ENCODE peak calls at places on chromosomes 16 and 17, in ten cellular contexts. O is lower leg skin, L is BE2C, W is astrocyte of the spinal cord, F is heart left ventricle, E is thoracic aorta, Q is pancreas, N is brain microvascular endothelial cell, Y is bronchial epithelial cell, V is HFF-Myc. J is an unnamed sample.

GRCh38 chr17:50339381-50339780 is 6.5 kb upstream of the XYLT2 start:
- DNase-seq in O (no peak), L (no peak), W (no peak), F (no peak), E (no peak), Q (no peak), N (no peak), Y (no peak), V (no peak), J (no peak)

GRCh38 chr17:72349508-72350472 is 229.0 kb downstream of the SOX9 start:
- DNase-seq in O (no peak), L (peak), W (no peak), F (no peak), E (no peak), Q (peak), N (no peak), Y (peak), V (no peak), J (no peak)

GRCh38 chr16:57870753-57871454 is 68.6 kb upstream of the KIFC3 start:
- DNase-seq in O (no peak), L (no peak), W (no peak), F (no peak), E (no peak), Q (no peak), N (no peak), Y (peak), V (no peak), J (no peak)

GRCh38 chr17:39663688-39664580 is 1.2 kb upstream of the TCAP start:
- DNase-seq in O (no peak), L (peak), W (no peak), F (peak), E (no peak), Q (no peak), N (no peak), Y (no peak), V (no peak), J (no peak)

GRCh38 chr17:41360291-41360995 is 9.2 kb downstream of the KRT33B start:
- DNase-seq in O (no peak), L (no peak), W (peak), F (no peak), E (no peak), Q (no peak), N (peak), Y (peak), V (no peak), J (no peak)

GRCh38 chr17:27895110-27895895 is 2.1 kb upstream of the LYRM9 start:
- DNase-seq in O (no peak), L (no peak), W (no peak), F (no peak), E (no peak), Q (no peak), N (no peak), Y (no peak), V (no peak), J (no peak)

GRCh38 chr16:58850019-58850626 is 116.0 kb upstream of the GOT2 start:
- DNase-seq in O (no peak), L (no peak), W (no peak), F (no peak), E (no peak), Q (no peak), N (no peak), Y (no peak), V (no peak), J (no peak)

GRCh38 chr17:46854948-46855347 is 3.6 kb downstream of the WNT9B start:
- DNase-seq in O (no peak), L (no peak), W (no peak), F (no peak), E (no peak), Q (no peak), N (no peak), Y (no peak), V (no peak), J (no peak)

GRCh38 chr17:20244671-20245070 is 222.7 kb downstream of the LGALS9B start:
- DNase-seq in O (no peak), L (no peak), W (no peak), F (no peak), E (no peak), Q (no peak), N (no peak), Y (peak), V (no peak), J (peak)

GRCh38 chr16:69316595-69317034 is 5.5 kb downstream of the VPS4A start:
- DNase-seq in O (no peak), L (no peak), W (no peak), F (no peak), E (no peak), Q (peak), N (no peak), Y (no peak), V (no peak), J (no peak)

GRCh38 chr17:2275722-2276121 is 27.9 kb downstream of the SMG6 start:
- DNase-seq in O (no peak), L (no peak), W (no peak), F (no peak), E (no peak), Q (no peak), N (no peak), Y (no peak), V (no peak), J (no peak)

GRCh38 chr16:5071341-5071680 is 332 bp upstream of the ALG1 start:
- DNase-seq in O (no peak), L (no peak), W (no peak), F (no peak), E (no peak), Q (no peak), N (no peak), Y (no peak), V (no peak), J (no peak)

GRCh38 chr17:35315283-35315682 is 58.1 kb downstream of the SLFN11 start:
- DNase-seq in O (peak), L (no peak), W (peak), F (peak), E (no peak), Q (no peak), N (peak), Y (peak), V (peak), J (peak)

GRCh38 chr17:17387461-17388362 is 84.5 kb downstream of the NT5M start:
- DNase-seq in O (no peak), L (peak), W (no peak), F (peak), E (no peak), Q (peak), N (no peak), Y (peak), V (no peak), J (peak)

GRCh38 chr17:55448681-55449080 is 27.0 kb upstream of the MMD start:
- DNase-seq in O (no peak), L (no peak), W (peak), F (no peak), E (no peak), Q (no peak), N (no peak), Y (no peak), V (peak), J (no peak)

GRCh38 chr17:81241648-81242420 is 2.7 kb downstream of the NDUFAF8 start:
- DNase-seq in O (no peak), L (peak), W (peak), F (no peak), E (no peak), Q (peak), N (peak), Y (peak), V (no peak), J (peak)

GRCh38 chr17:44217738-44218343 is 1.6 kb downstream of the UBTF start:
- DNase-seq in O (no peak), L (no peak), W (no peak), F (no peak), E (no peak), Q (peak), N (no peak), Y (no peak), V (no peak), J (no peak)

GRCh38 chr17:50785942-50786570 is 18.7 kb upstream of the ANKRD40CL start:
- DNase-seq in O (no peak), L (no peak), W (peak), F (no peak), E (no peak), Q (no peak), N (no peak), Y (peak), V (no peak), J (peak)

GRCh38 chr17:21042434-21043295 is at the start of gene USP22:
- DNase-seq in O (no peak), L (no peak), W (no peak), F (no peak), E (no peak), Q (no peak), N (no peak), Y (peak), V (no peak), J (no peak)

GRCh38 chr16:77435240-77435819 is 496 bp upstream of the ADAMTS18 start:
- DNase-seq in O (no peak), L (no peak), W (no peak), F (no peak), E (no peak), Q (no peak), N (no peak), Y (no peak), V (no peak), J (no peak)

GRCh38 chr17:55062921-55063320 is 94.4 kb downstream of the STXBP4 start:
- DNase-seq in O (no peak), L (no peak), W (peak), F (no peak), E (no peak), Q (no peak), N (no peak), Y (peak), V (no peak), J (peak)

GRCh38 chr17:42779942-42780815 is at the start of gene WNK4:
- DNase-seq in O (no peak), L (peak), W (peak), F (no peak), E (no peak), Q (no peak), N (no peak), Y (no peak), V (no peak), J (no peak)

GRCh38 chr17:75356260-75356937 is 49.1 kb downstream of the GRB2 start:
- DNase-seq in O (no peak), L (no peak), W (no peak), F (no peak), E (no peak), Q (no peak), N (no peak), Y (no peak), V (no peak), J (no peak)

GRCh38 chr17:1379208-1379929 is 20.7 kb downstream of the YWHAE start:
- DNase-seq in O (no peak), L (no peak), W (no peak), F (no peak), E (no peak), Q (no peak), N (no peak), Y (no peak), V (no peak), J (no peak)

GRCh38 chr17:83079766-83080616 is 582 bp downstream of the METRNL start:
- DNase-seq in O (no peak), L (no peak), W (no peak), F (no peak), E (no peak), Q (peak), N (no peak), Y (no peak), V (no peak), J (no peak)

GRCh38 chr17:42270596-42270995 is 5.6 kb downstream of the STAT5B start:
- DNase-seq in O (no peak), L (no peak), W (no peak), F (no peak), E (no peak), Q (no peak), N (no peak), Y (no peak), V (no peak), J (no peak)

GRCh38 chr17:16909887-16910286 is 62.0 kb downstream of the TNFRSF13B start:
- DNase-seq in O (no peak), L (no peak), W (no peak), F (no peak), E (no peak), Q (no peak), N (no peak), Y (no peak), V (no peak), J (no peak)

GRCh38 chr17:29160253-29160652 is 19.9 kb downstream of the MYO18A start:
- DNase-seq in O (no peak), L (no peak), W (no peak), F (no peak), E (no peak), Q (no peak), N (no peak), Y (no peak), V (no peak), J (no peak)

GRCh38 chr17:49054342-49055092 is 57.3 kb downstream of the IGF2BP1 start:
- DNase-seq in O (no peak), L (no peak), W (no peak), F (no peak), E (no peak), Q (no peak), N (no peak), Y (no peak), V (no peak), J (no peak)

GRCh38 chr16:27506771-27507170 is 42.9 kb downstream of the GTF3C1 start:
- DNase-seq in O (no peak), L (no peak), W (no peak), F (no peak), E (no peak), Q (no peak), N (no peak), Y (no peak), V (no peak), J (no peak)
- TF ChIP-seq CTCF in O (no peak), L (no peak), W (no peak), F (no peak), E (no peak), Q (no peak), N (no peak), Y (no peak), V (no peak), J (no peak)

GRCh38 chr17:60229189-60229802 is 79.5 kb downstream of the CA4 start:
- DNase-seq in O (no peak), L (no peak), W (peak), F (no peak), E (no peak), Q (no peak), N (no peak), Y (no peak), V (peak), J (peak)
- TF ChIP-seq CTCF in O (no peak), L (peak), W (no peak), F (no peak), E (no peak), Q (no peak), N (peak), Y (no peak), V (peak), J (no peak)

DNA sequence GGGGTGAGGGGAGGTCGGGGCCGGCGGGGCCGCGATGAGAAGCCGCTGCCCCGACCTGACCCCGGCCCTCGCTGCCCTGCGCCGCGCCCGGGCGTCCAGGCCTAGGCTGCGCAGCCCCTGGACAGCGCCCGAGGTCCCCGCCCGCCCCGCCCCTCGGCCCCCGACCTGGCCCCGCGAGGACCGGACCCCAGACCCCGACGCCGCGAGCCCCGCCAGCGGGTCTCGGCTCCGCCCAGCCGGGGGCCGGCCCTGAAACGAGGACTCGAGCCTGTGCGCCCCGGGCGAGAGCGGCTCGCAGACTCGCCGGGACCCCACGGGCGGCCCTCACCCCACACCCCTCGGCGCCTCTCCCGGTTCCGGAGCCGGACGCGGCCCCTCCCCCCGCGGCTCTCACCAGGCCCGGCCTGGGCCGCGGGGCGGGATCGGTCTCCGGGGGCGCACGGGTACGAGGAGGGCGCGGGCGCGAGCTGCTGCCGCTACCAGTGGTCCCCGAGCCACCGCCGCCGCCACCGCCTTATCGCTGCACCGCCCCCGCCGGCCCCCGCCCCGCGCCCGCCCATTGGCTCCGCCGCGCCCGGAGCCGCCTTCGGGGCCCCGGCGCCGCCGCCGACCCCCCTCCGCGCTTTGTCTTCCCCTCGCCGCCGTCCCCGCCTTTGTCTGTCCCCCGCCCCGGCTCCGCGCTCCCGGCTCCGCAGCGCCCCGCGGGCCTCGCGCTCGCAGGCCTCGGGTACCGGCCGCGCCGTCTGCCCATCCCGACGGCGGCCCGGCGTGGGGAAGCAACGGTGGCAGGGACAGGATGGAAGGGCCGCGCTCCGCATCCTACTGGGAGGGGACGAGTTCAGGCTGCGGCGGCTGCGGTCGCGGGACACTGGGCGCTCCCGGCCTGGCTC is at the start of gene LIMD2:
- DNase-seq in O (no peak), L (peak), W (peak), F (peak), E (no peak), Q (peak), N (no peak), Y (no peak), V (no peak), J (no peak)
- TF ChIP-seq CTCF in O (no peak), L (no peak), W (no peak), F (no peak), E (no peak), Q (no peak), N (no peak), Y (no peak), V (no peak), J (no peak)

GRCh38 chr16:3485821-3486505 is 9.3 kb downstream of the C16orf90 start:
- DNase-seq in O (no peak), L (no peak), W (no peak), F (no peak), E (no peak), Q (no peak), N (no peak), Y (no peak), V (no peak), J (no peak)
- TF ChIP-seq CTCF in O (no peak), L (no peak), W (no peak), F (no peak), E (no peak), Q (no peak), N (no peak), Y (no peak), V (no peak), J (no peak)

GRCh38 chr17:71273451-71273850 is 847.4 kb upstream of the SOX9 start:
- DNase-seq in O (no peak), L (no peak), W (no peak), F (no peak), E (no peak), Q (no peak), N (no peak), Y (no peak), V (no peak), J (no peak)

GRCh38 chr17:71267668-71268067 is 853.2 kb upstream of the SOX9 start:
- DNase-seq in O (no peak), L (no peak), W (no peak), F (no peak), E (no peak), Q (no peak), N (no peak), Y (no peak), V (no peak), J (no peak)

GRCh38 chr17:71269201-71269600 is 851.6 kb upstream of the SOX9 start:
- DNase-seq in O (no peak), L (no peak), W (no peak), F (no peak), E (no peak), Q (no peak), N (no peak), Y (no peak), V (no peak), J (no peak)
- TF ChIP-seq CTCF in O (no peak), L (no peak), W (no peak), F (no peak), E (no peak), Q (no peak), N (no peak), Y (no peak), V (no peak), J (no peak)

GRCh38 chr17:66451188-66452149 is 149.1 kb downstream of the PRKCA start:
- DNase-seq in O (no peak), L (peak), W (no peak), F (no peak), E (no peak), Q (peak), N (no peak), Y (no peak), V (no peak), J (no peak)
- TF ChIP-seq CTCF in O (no peak), L (peak), W (peak), F (no peak), E (no peak), Q (no peak), N (peak), Y (no peak), V (peak), J (no peak)

GRCh38 chr17:73983623-73984410 is 219.7 kb upstream of the RPL38 start:
- DNase-seq in O (no peak), L (no peak), W (no peak), F (no peak), E (no peak), Q (no peak), N (no peak), Y (no peak), V (no peak), J (no peak)
- TF ChIP-seq CTCF in O (no peak), L (no peak), W (no peak), F (no peak), E (no peak), Q (no peak), N (no peak), Y (no peak), V (no peak), J (no peak)

DNA sequence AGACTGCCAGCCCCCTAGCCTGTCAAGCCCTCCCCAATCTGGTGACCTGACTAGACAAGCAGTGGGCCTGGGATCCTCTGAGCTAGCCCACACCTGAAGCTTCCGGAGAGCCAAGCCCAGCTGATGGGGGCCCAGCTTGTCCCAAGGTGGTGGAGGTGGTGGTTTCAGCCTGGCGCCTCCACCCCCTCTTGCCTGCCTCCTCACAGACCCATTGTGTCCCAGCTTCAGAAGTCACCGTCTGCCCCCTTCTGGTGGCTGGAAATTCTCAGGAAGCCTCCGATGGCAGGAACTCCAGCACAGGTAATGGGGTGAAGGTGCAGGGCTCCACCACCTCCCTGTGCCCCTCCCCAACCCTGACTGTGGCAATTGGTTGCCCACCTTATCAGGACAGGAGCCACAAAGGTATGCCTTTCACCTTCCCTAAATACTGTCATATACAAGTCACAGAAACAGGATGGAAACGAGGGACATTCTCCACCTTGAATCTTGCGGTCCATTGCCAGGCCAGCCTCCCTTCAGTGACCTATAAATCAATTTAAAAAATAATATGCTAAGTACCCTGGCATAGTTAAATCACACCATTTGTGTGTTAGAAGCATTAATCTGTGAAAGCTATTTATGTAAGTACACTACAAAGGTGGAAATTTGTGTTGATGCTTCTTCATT is 66.0 kb upstream of the ZNF423 start:
- DNase-seq in O (peak), L (peak), W (peak), F (peak), E (no peak), Q (peak), N (peak), Y (peak), V (peak), J (peak)
- TF ChIP-seq CTCF in O (no peak), L (peak), W (peak), F (peak), E (peak), Q (peak), N (peak), Y (peak), V (peak), J (peak)

GRCh38 chr17:77145209-77145608 is 4.4 kb downstream of the SEC14L1 start:
- DNase-seq in O (no peak), L (no peak), W (no peak), F (no peak), E (no peak), Q (no peak), N (no peak), Y (no peak), V (no peak), J (no peak)

GRCh38 chr17:77147357-77147801 is 6.6 kb downstream of the SEC14L1 start:
- DNase-seq in O (no peak), L (no peak), W (no peak), F (no peak), E (no peak), Q (no peak), N (no peak), Y (no peak), V (no peak), J (no peak)

GRCh38 chr17:77148109-77148958 is 7.6 kb downstream of the SEC14L1 start:
- DNase-seq in O (no peak), L (no peak), W (no peak), F (no peak), E (no peak), Q (no peak), N (no peak), Y (no peak), V (no peak), J (no peak)

GRCh38 chr17:77145635-77146632 is 5.2 kb downstream of the SEC14L1 start:
- DNase-seq in O (peak), L (peak), W (peak), F (peak), E (no peak), Q (peak), N (peak), Y (no peak), V (peak), J (no peak)

DNA sequence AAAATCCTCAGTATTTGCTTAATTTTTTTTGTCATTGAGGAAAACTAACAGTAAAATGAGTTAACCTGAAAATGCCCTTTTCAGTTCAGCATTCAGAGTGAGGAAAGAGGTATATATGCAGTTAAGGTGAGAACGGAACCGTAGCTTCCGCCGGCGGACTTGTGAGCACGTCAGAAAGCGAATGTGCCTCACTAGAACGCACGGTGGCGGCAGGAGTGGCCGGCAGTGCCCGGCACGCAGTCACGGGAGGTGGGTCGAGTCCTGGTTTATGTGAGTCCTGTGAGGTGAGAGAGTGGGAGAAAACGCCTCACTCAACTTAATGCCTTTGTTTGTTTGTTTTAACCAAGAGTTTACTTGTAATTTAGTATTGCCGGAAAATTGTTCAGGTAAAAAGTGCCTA is 6.1 kb downstream of the SEC14L1 start:
- DNase-seq in O (no peak), L (no peak), W (no peak), F (peak), E (no peak), Q (peak), N (no peak), Y (peak), V (no peak), J (no peak)
- TF ChIP-seq CTCF in O (no peak), L (no peak), W (no peak), F (peak), E (no peak), Q (no peak), N (peak), Y (peak), V (no peak), J (no peak)

J was measured in MCF 10A.